ENCODE peak calls at places on chromosomes 6 and 20, in ten cellular contexts. U is GM23338; I is posterior cingulate gyrus; Z is choroid plexus epithelial cell; A is iris pigment epithelial cell; S is HFF-Myc; R is GM03348; W is NCI-H2081; O is HCT116; D is effector memory CD8-positive, alpha-beta T cell. C is an unnamed sample.

GRCh38 chr20:32518593-32519366 is 66.4 kb downstream of the NOL4L start:
- DNase-seq in U (peak), I (no peak), Z (no peak), A (no peak), S (no peak), R (no peak), W (no peak), O (no peak), D (no peak), C (no peak)

GRCh38 chr6:123803862-123804681 is at the start of gene NKAIN2:
- DNase-seq in U (peak), I (peak), Z (peak), A (no peak), S (no peak), R (no peak), W (peak), O (no peak), D (no peak), C (no peak)

GRCh38 chr6:143210420-143210819 is 149.7 kb downstream of the AIG1 start:
- DNase-seq in U (no peak), I (no peak), Z (no peak), A (no peak), S (no peak), R (no peak), W (no peak), O (no peak), D (no peak), C (no peak)

GRCh38 chr6:107819976-107820551 is 4.0 kb downstream of the SCML4 start:
- DNase-seq in U (peak), I (no peak), Z (peak), A (no peak), S (no peak), R (no peak), W (peak), O (no peak), D (peak), C (peak)

GRCh38 chr6:130744601-130745382 is 82.4 kb upstream of the SMLR1 start:
- DNase-seq in U (no peak), I (no peak), Z (no peak), A (no peak), S (no peak), R (peak), W (no peak), O (no peak), D (no peak), C (no peak)

GRCh38 chr20:43721097-43721428 is 5.7 kb downstream of the GTSF1L start:
- DNase-seq in U (no peak), I (no peak), Z (no peak), A (no peak), S (no peak), R (no peak), W (no peak), O (no peak), D (no peak), C (no peak)

GRCh38 chr20:51284161-51284560 is 258.4 kb downstream of the NFATC2 start:
- DNase-seq in U (no peak), I (no peak), Z (peak), A (peak), S (no peak), R (no peak), W (no peak), O (no peak), D (no peak), C (peak)

GRCh38 chr6:167293590-167294091 is 2.5 kb downstream of the UNC93A start:
- DNase-seq in U (no peak), I (no peak), Z (no peak), A (no peak), S (no peak), R (no peak), W (no peak), O (no peak), D (no peak), C (no peak)

GRCh38 chr6:5361371-5361770 is 100.1 kb downstream of the FARS2 start:
- DNase-seq in U (no peak), I (no peak), Z (no peak), A (peak), S (no peak), R (no peak), W (peak), O (no peak), D (no peak), C (peak)

GRCh38 chr6:148771212-148771601 is 24.4 kb downstream of the UST start:
- DNase-seq in U (no peak), I (no peak), Z (no peak), A (no peak), S (no peak), R (no peak), W (peak), O (no peak), D (no peak), C (no peak)

GRCh38 chr6:28597924-28598323 is 72.2 kb downstream of the GPX5 start:
- DNase-seq in U (peak), I (no peak), Z (peak), A (no peak), S (no peak), R (no peak), W (peak), O (peak), D (no peak), C (peak)

GRCh38 chr6:38432479-38432878 is 207.2 kb downstream of the BTBD9 start:
- DNase-seq in U (no peak), I (no peak), Z (peak), A (peak), S (no peak), R (no peak), W (no peak), O (no peak), D (no peak), C (peak)

GRCh38 chr20:33653218-33653899 is 8.8 kb upstream of the C20orf144 start:
- DNase-seq in U (peak), I (peak), Z (peak), A (peak), S (no peak), R (peak), W (peak), O (peak), D (peak), C (peak)

GRCh38 chr20:58103961-58104360 is 124.5 kb downstream of the ANKRD60 start:
- DNase-seq in U (no peak), I (no peak), Z (no peak), A (no peak), S (no peak), R (no peak), W (no peak), O (no peak), D (no peak), C (no peak)

C was measured in GM23248.